ENCODE peak calls at places on chromosomes 16 and 17, in ten cellular contexts. E is neural progenitor cell, K is AG10803, O is AG04449, S is kidney, D is transverse colon, R is right lobe of liver, U is WTC11, H is progenitor cell of endocrine pancreas, L is RWPE1. C is an unnamed sample.

GRCh38 chr16:72961115-72961832 is 86.7 kb downstream of the ZFHX3 start:
- DNase-seq in S (no peak), O (no peak), U (no peak), D (no peak), H (no peak), L (peak), K (no peak), E (no peak), R (no peak), C (peak)

GRCh38 chr16:68235105-68235881 is 634 bp downstream of the ESRP2 start:
- DNase-seq in H (peak), R (peak), O (no peak), K (no peak), D (peak), S (peak), U (peak), L (peak), E (peak), C (peak)

GRCh38 chr17:65054602-65055001 is 1.9 kb downstream of the GNA13 start:
- DNase-seq in E (no peak), H (no peak), R (no peak), S (no peak), O (no peak), D (no peak), L (no peak), U (no peak), K (no peak), C (no peak)

GRCh38 chr17:57051886-57052342 is 33.1 kb upstream of the AKAP1 start:
- DNase-seq in U (no peak), R (no peak), H (no peak), O (no peak), E (peak), K (no peak), L (no peak), S (no peak), D (no peak), C (peak)

GRCh38 chr17:75919611-75920010 is 14.9 kb upstream of the MRPL38 start:
- DNase-seq in S (no peak), L (no peak), K (no peak), R (no peak), U (no peak), O (no peak), H (no peak), E (no peak), D (no peak), C (no peak)

GRCh38 chr16:27369806-27370205 is 32.2 kb upstream of the IL21R start:
- DNase-seq in S (no peak), K (peak), O (no peak), U (no peak), L (no peak), E (no peak), D (no peak), H (no peak), R (no peak), C (no peak)

GRCh38 chr16:66899945-66900688 is 18.6 kb downstream of the CDH16 start:
- DNase-seq in E (peak), S (peak), O (no peak), H (no peak), U (no peak), D (peak), K (peak), R (peak), L (peak), C (peak)

GRCh38 chr17:61627125-61627524 is 36.1 kb upstream of the NACA2 start:
- DNase-seq in R (no peak), D (no peak), O (no peak), E (no peak), K (no peak), S (no peak), U (no peak), L (no peak), H (no peak), C (no peak)

GRCh38 chr16:51577621-51578303 is 426.7 kb upstream of the SALL1 start:
- DNase-seq in H (no peak), U (no peak), D (no peak), R (no peak), L (peak), E (peak), K (no peak), O (no peak), S (no peak), C (peak)

GRCh38 chr17:7987112-7987893 is 15.1 kb upstream of the GUCY2D start:
- DNase-seq in R (no peak), D (no peak), U (no peak), E (no peak), S (no peak), H (no peak), O (no peak), K (no peak), L (no peak), C (no peak)

GRCh38 chr17:7260601-7261376 is 1.5 kb downstream of the CLDN7 start:
- DNase-seq in S (peak), K (no peak), R (peak), L (peak), O (no peak), H (peak), D (peak), U (peak), E (peak), C (peak)

GRCh38 chr17:2929881-2930533 is 133.4 kb downstream of the OR1D5 start:
- DNase-seq in U (peak), L (peak), R (peak), H (peak), O (no peak), D (peak), K (no peak), S (no peak), E (peak), C (peak)

GRCh38 chr17:19304209-19304608 is 58.3 kb downstream of the B9D1 start:
- DNase-seq in D (peak), H (no peak), U (no peak), S (peak), O (no peak), K (peak), R (peak), L (no peak), E (no peak), C (no peak)

GRCh38 chr17:73145641-73146040 is 19.2 kb upstream of the SSTR2 start:
- DNase-seq in L (no peak), R (no peak), K (no peak), O (no peak), S (no peak), E (no peak), D (no peak), H (no peak), U (no peak), C (no peak)

GRCh38 chr17:47862621-47863440 is 11.9 kb upstream of the SP6 start:
- DNase-seq in E (no peak), U (no peak), S (no peak), K (peak), O (peak), R (no peak), H (no peak), D (no peak), L (peak), C (peak)

GRCh38 chr17:57264776-57265175 is 8.5 kb downstream of the MSI2 start:
- DNase-seq in O (no peak), U (no peak), L (peak), H (no peak), R (no peak), E (no peak), S (no peak), K (no peak), D (no peak), C (peak)

GRCh38 chr17:46726106-46726670 is 92.3 kb downstream of the WNT3 start:
- DNase-seq in H (no peak), E (no peak), D (no peak), L (no peak), U (no peak), S (no peak), R (no peak), O (no peak), K (peak), C (no peak)

GRCh38 chr17:9032151-9032550 is 10.8 kb downstream of the NTN1 start:
- DNase-seq in L (no peak), H (no peak), R (no peak), E (no peak), K (no peak), U (no peak), O (no peak), D (no peak), S (no peak), C (no peak)

GRCh38 chr17:81812571-81813370 is 8.8 kb downstream of the GCGR start:
- DNase-seq in U (no peak), K (no peak), E (no peak), R (no peak), O (no peak), S (peak), H (no peak), L (no peak), D (no peak), C (no peak)

GRCh38 chr17:76543482-76544122 is 3.8 kb downstream of the PRCD start:
- DNase-seq in D (no peak), L (no peak), S (peak), O (no peak), K (no peak), E (peak), U (no peak), R (no peak), H (no peak), C (no peak)

GRCh38 chr17:5789443-5789842 is 205.1 kb upstream of the NLRP1 start:
- DNase-seq in D (no peak), O (no peak), E (peak), L (no peak), S (no peak), H (no peak), R (no peak), K (no peak), U (peak), C (no peak)

GRCh38 chr17:47935961-47936360 is 5.4 kb upstream of the PNPO start:
- DNase-seq in U (no peak), R (no peak), H (no peak), K (peak), S (no peak), L (peak), E (no peak), O (peak), D (no peak), C (peak)

GRCh38 chr17:7816926-7817642 is 16.9 kb upstream of the KDM6B start:
- DNase-seq in D (no peak), R (no peak), K (no peak), S (no peak), E (no peak), O (no peak), U (no peak), L (no peak), H (no peak), C (no peak)

GRCh38 chr17:37831492-37831891 is 86.6 kb upstream of the HNF1B start:
- DNase-seq in K (no peak), D (no peak), E (no peak), R (no peak), S (no peak), L (no peak), U (no peak), O (no peak), H (no peak), C (no peak)

GRCh38 chr17:7004398-7005253 is 7.8 kb upstream of the RNASEK start:
- DNase-seq in H (no peak), K (peak), O (no peak), D (no peak), E (peak), L (no peak), R (no peak), S (no peak), U (no peak), C (peak)

GRCh38 chr16:57775661-57776469 is 26.4 kb downstream of the KIFC3 start:
- DNase-seq in R (no peak), O (no peak), S (peak), D (peak), K (no peak), E (peak), H (peak), U (peak), L (no peak), C (no peak)

GRCh38 chr16:30185683-30186421 is 2.5 kb downstream of the CORO1A start:
- DNase-seq in R (peak), U (no peak), S (peak), L (no peak), O (no peak), K (no peak), D (peak), H (no peak), E (no peak), C (no peak)

GRCh38 chr17:82424001-82424862 is 5.8 kb upstream of the OGFOD3 start:
- DNase-seq in L (no peak), H (no peak), R (no peak), S (no peak), O (no peak), E (peak), K (peak), U (peak), D (peak), C (peak)

GRCh38 chr17:19648475-19649406 is at the start of gene ALDH3A2:
- DNase-seq in L (peak), E (peak), R (peak), U (peak), K (peak), S (peak), D (peak), O (peak), H (peak), C (peak)

DNA sequence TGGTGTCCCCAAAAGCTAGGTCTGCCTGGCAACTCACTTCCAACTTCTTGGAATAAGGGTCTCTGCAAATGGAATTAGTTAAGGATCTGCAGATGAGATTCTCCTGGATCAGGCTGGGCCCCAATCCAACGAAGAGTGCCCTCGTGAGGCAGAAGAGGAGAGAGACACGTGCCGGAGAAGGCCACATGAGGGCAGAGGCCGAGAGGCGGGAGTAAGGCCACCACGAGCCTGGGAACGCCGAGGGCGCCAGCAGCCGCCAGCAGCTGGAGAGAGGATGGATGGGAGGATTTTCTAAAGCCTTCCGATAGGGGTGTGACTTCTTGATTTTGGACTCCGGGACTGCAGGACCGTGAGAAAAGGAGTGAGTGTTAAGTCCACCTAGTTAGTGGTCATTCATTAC is 76.3 kb downstream of the JPH3 start:
- DNase-seq in D (no peak), L (no peak), H (no peak), K (peak), R (no peak), O (no peak), S (no peak), E (no peak), U (peak), C (peak)
- TF ChIP-seq CTCF in D (no peak), L (no peak), H (no peak), K (peak), R (no peak), O (peak), S (no peak), E (no peak), U (no peak), C (peak)

DNA sequence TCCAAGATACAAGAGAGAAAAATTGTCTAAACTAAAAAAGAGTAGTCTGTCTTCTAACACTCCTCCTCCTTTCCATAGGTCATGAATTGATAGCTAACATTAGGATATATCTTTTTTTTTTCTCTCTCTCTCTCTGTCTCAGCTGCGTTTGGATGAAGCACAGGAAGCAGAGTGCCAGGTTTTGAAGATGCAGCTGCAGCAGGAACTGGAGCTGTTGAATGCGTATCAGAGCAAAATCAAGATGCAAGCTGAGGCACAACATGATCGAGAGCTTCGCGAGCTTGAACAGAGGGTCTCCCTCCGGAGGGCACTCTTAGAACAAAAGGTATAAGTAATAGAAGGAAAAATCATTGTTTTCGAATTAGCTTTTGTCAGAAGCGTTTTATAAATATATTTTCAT is 32.9 kb downstream of the ABHD15 start:
- DNase-seq in R (no peak), E (no peak), K (no peak), O (no peak), D (no peak), S (no peak), L (no peak), H (no peak), U (no peak), C (no peak)
- TF ChIP-seq CTCF in R (no peak), E (no peak), K (no peak), O (no peak), D (no peak), S (no peak), L (no peak), H (no peak), U (no peak), C (no peak)

GRCh38 chr17:44637066-44637465 is 19.2 kb upstream of the MEIOC start:
- DNase-seq in L (no peak), K (no peak), R (no peak), S (no peak), H (no peak), D (no peak), U (no peak), E (no peak), O (no peak), C (no peak)

GRCh38 chr17:44633998-44634397 is 22.3 kb upstream of the MEIOC start:
- DNase-seq in L (no peak), E (no peak), U (no peak), R (no peak), S (no peak), D (no peak), H (no peak), O (no peak), K (no peak), C (no peak)

GRCh38 chr17:44630703-44631102 is 25.6 kb upstream of the MEIOC start:
- DNase-seq in U (no peak), K (no peak), E (no peak), R (no peak), H (no peak), L (no peak), D (no peak), S (no peak), O (no peak), C (no peak)

DNA sequence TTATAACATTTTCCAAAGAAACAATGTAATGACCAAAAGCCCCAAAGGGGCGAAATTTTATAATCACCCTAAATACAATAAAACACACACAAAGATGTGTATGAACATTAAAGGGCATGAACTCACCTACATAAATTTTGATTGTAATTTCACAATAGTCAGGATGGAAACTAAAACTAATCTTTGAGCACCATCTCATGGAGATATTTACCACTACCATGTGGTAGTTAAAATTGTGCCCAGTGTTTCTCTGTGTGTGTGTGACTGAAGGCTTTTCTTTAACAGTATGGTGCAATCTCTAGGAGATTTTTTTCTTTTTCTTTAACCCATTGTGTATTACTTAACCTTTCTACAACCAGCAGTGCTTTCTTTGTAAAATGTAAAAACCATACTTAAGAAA is 19.7 kb upstream of the MEIOC start:
- DNase-seq in U (no peak), H (no peak), S (no peak), L (peak), E (peak), O (peak), D (no peak), R (no peak), K (peak), C (peak)
- TF ChIP-seq CTCF in U (no peak), H (peak), S (peak), L (peak), E (peak), O (peak), D (peak), R (peak), K (peak), C (peak)

GRCh38 chr16:69848635-69849545 is 86.8 kb downstream of the WWP2 start:
- DNase-seq in O (peak), D (peak), K (peak), L (no peak), S (peak), R (peak), H (no peak), U (no peak), E (no peak), C (peak)
- TF ChIP-seq CTCF in O (peak), D (peak), K (peak), L (no peak), S (no peak), R (no peak), H (no peak), U (no peak), E (no peak), C (no peak)

GRCh38 chr16:82344157-82344556 is 174.1 kb upstream of the MPHOSPH6 start:
- DNase-seq in O (no peak), K (no peak), U (peak), R (no peak), E (peak), L (no peak), S (no peak), H (no peak), D (no peak), C (peak)
- TF ChIP-seq CTCF in O (no peak), K (peak), U (peak), R (peak), E (peak), L (no peak), S (peak), H (peak), D (no peak), C (peak)